ENCODE peak calls at places on chromosome 3, in nine cellular contexts. R, H, Z, G, S, P, K, I and B are unnamed samples.

GRCh38 chr3:12853803-12854202 is 12.4 kb upstream of the RPL32 start:
- DNase-seq in S (no peak), K (no peak), I (no peak), H (no peak), R (no peak), G (no peak), P (no peak), Z (no peak), B (no peak)

GRCh38 chr3:23999012-23999641 is 54.0 kb downstream of the NR1D2 start:
- DNase-seq in I (peak), H (no peak), S (peak), K (peak), P (peak), R (peak), Z (peak), G (peak), B (no peak)

GRCh38 chr3:186967686-186968085 is 37.4 kb downstream of the ST6GAL1 start:
- DNase-seq in I (no peak), R (no peak), K (no peak), P (no peak), G (no peak), S (no peak), Z (no peak), H (no peak), B (no peak)

GRCh38 chr3:56783644-56784451 is 17.9 kb downstream of the ARHGEF3 start:
- DNase-seq in G (peak), H (peak), I (no peak), P (peak), S (peak), K (peak), Z (peak), R (peak), B (no peak)

GRCh38 chr3:40230382-40230781 is 79.1 kb upstream of the EIF1B start:
- DNase-seq in S (no peak), P (no peak), H (no peak), I (no peak), Z (no peak), K (no peak), R (no peak), G (peak), B (peak)

GRCh38 chr3:111819912-111820311 is 39.2 kb upstream of the PHLDB2 start:
- DNase-seq in R (no peak), I (no peak), G (no peak), P (no peak), K (no peak), Z (no peak), S (no peak), H (no peak), B (no peak)

GRCh38 chr3:8492744-8493511 is 8.7 kb upstream of the LMCD1 start:
- DNase-seq in G (no peak), P (no peak), K (no peak), Z (no peak), I (no peak), S (no peak), R (no peak), H (no peak), B (no peak)

GRCh38 chr3:3792391-3792790 is 6.8 kb upstream of the LRRN1 start:
- DNase-seq in R (no peak), K (no peak), I (no peak), H (no peak), S (no peak), P (no peak), Z (no peak), G (no peak), B (no peak)

GRCh38 chr3:79139395-79140060 is 628.3 kb downstream of the ROBO1 start:
- DNase-seq in S (no peak), R (no peak), K (no peak), P (no peak), Z (no peak), I (no peak), G (no peak), H (no peak), B (no peak)

GRCh38 chr3:193560870-193561269 is 6.2 kb upstream of the ATP13A4 start:
- DNase-seq in Z (no peak), K (no peak), P (no peak), H (no peak), G (no peak), S (peak), R (peak), I (no peak), B (no peak)

GRCh38 chr3:28575100-28575747 is 226.6 kb upstream of the AZI2 start:
- DNase-seq in H (peak), P (no peak), Z (no peak), S (peak), I (peak), G (no peak), K (no peak), R (peak), B (no peak)

GRCh38 chr3:132038198-132038825 is 3.5 kb upstream of the CPNE4 start:
- DNase-seq in R (no peak), Z (no peak), G (no peak), K (no peak), I (no peak), H (no peak), P (no peak), S (no peak), B (no peak)

GRCh38 chr3:143973352-143974021 is 1.9 kb downstream of the DIPK2A start:
- DNase-seq in S (no peak), P (no peak), K (peak), G (peak), H (no peak), Z (peak), I (no peak), R (peak), B (no peak)

GRCh38 chr3:131353946-131354345 is 27.6 kb upstream of the NUDT16 start:
- DNase-seq in K (no peak), S (no peak), G (no peak), I (no peak), P (no peak), R (no peak), Z (no peak), H (no peak), B (no peak)

GRCh38 chr3:126550488-126551051 is 8.2 kb downstream of the C3orf22 start:
- DNase-seq in Z (no peak), R (no peak), G (peak), K (no peak), P (peak), H (peak), S (peak), I (peak), B (peak)

GRCh38 chr3:66485291-66485968 is 15.4 kb downstream of the LRIG1 start:
- DNase-seq in K (no peak), G (no peak), S (no peak), P (no peak), I (no peak), Z (peak), R (no peak), H (no peak), B (no peak)

GRCh38 chr3:141933421-141934300 is 57.2 kb downstream of the ATP1B3 start:
- DNase-seq in Z (no peak), P (no peak), K (no peak), G (no peak), H (no peak), S (no peak), R (no peak), I (no peak), B (no peak)

GRCh38 chr3:146065573-146066006 is 95.4 kb downstream of the PLOD2 start:
- DNase-seq in S (no peak), H (no peak), G (no peak), I (no peak), Z (peak), P (no peak), K (peak), R (no peak), B (no peak)

GRCh38 chr3:56303508-56303907 is 164.8 kb downstream of the ERC2 start:
- DNase-seq in P (no peak), Z (no peak), H (no peak), R (peak), S (no peak), K (no peak), G (no peak), I (no peak), B (no peak)

GRCh38 chr3:13018039-13018431 is 55.2 kb downstream of the IQSEC1 start:
- DNase-seq in G (peak), H (peak), R (no peak), K (no peak), P (peak), Z (no peak), S (no peak), I (no peak), B (no peak)

GRCh38 chr3:122996038-122996580 is 31.5 kb downstream of the SEMA5B start:
- DNase-seq in R (no peak), G (no peak), K (no peak), I (no peak), Z (no peak), H (no peak), S (no peak), P (no peak), B (no peak)

GRCh38 chr3:159605101-159605500 is 383.5 kb upstream of the IL12A start:
- DNase-seq in P (no peak), S (no peak), Z (no peak), R (no peak), I (no peak), H (no peak), G (no peak), K (no peak), B (no peak)

GRCh38 chr3:33732394-33732793 is 14.3 kb upstream of the CLASP2 start:
- DNase-seq in I (no peak), G (no peak), R (no peak), K (no peak), P (no peak), S (no peak), H (no peak), Z (no peak), B (no peak)

GRCh38 chr3:195714380-195715011 is 6.3 kb upstream of the MUC20 start:
- DNase-seq in H (no peak), R (no peak), P (no peak), K (no peak), G (no peak), Z (no peak), I (peak), S (no peak), B (no peak)

GRCh38 chr3:4834403-4834866 is 144.8 kb upstream of the BHLHE40 start:
- DNase-seq in Z (no peak), G (peak), I (no peak), K (no peak), H (peak), R (no peak), P (no peak), S (peak), B (no peak)

GRCh38 chr3:190155752-190156151 is 35.1 kb upstream of the P3H2 start:
- DNase-seq in H (no peak), S (peak), I (no peak), G (peak), K (no peak), Z (no peak), R (no peak), P (no peak), B (peak)

GRCh38 chr3:73558399-73559075 is 66.2 kb downstream of the PDZRN3 start:
- DNase-seq in G (no peak), R (no peak), I (no peak), K (peak), H (no peak), S (no peak), P (no peak), Z (no peak), B (no peak)

GRCh38 chr3:41881233-41881821 is 80.6 kb downstream of the ULK4 start:
- DNase-seq in G (no peak), R (no peak), Z (no peak), I (no peak), K (peak), P (no peak), H (no peak), S (no peak), B (no peak)

GRCh38 chr3:41880387-41880786 is 81.5 kb downstream of the ULK4 start:
- DNase-seq in K (no peak), H (no peak), G (no peak), Z (no peak), S (no peak), I (no peak), P (no peak), R (no peak), B (no peak)
- H3K27ac ChIP-seq in K (no peak), H (no peak), G (no peak), Z (no peak), S (no peak), I (no peak), P (no peak), R (no peak), B (no peak)

DNA sequence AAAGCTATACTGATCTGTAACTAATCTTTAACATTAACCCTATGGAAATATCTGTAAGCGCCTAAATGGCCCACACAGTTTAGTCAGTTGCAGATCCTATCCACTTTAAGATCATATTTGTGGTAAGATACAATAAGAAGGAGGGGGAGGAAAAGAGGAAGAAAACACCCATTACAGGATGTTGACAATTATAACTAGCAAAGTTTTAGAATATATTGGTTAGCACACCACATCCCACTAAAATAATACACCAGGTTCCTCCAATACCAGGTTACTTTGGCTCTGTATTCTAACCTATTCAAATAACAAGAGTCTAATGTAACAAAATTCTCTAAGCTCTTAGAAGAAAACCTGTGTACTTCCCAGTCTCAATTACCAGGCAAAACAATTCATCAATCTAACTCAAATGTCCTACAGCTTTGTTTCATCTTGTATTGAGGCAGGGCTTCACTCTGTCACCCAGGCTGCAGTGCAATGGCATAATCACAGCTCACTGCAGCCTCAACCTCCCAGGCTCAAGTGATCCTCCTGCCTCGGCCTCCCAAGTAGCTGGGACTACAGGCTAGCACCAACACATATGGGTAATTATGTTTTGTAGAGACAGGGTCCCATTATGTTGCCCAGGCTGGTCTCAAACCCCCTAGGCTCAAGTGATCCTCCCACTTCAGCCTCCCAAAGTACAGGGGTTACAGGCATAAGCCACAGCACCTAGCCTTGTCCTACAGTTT is 4.2 kb downstream of the SLC4A7 start:
- DNase-seq in G (no peak), K (no peak), H (no peak), P (no peak), R (no peak), I (no peak), Z (no peak), S (no peak), B (no peak)
- H3K4me3 ChIP-seq in G (no peak), K (no peak), H (no peak), P (no peak), R (no peak), I (no peak), Z (no peak), S (no peak), B (no peak)

GRCh38 chr3:100334340-100335136 is at the start of gene NIT2:
- DNase-seq in G (peak), I (peak), Z (peak), K (peak), P (peak), H (peak), S (peak), R (peak), B (no peak)
- TF ChIP-seq POLR2A in G (no peak), I (peak), Z (peak), K (no peak), P (no peak), H (no peak), S (no peak), R (no peak), B (no peak)

GRCh38 chr3:101037613-101038012 is 44.4 kb upstream of the ABI3BP start:
- DNase-seq in S (no peak), I (no peak), K (no peak), R (no peak), Z (no peak), P (no peak), G (no peak), H (no peak), B (no peak)

GRCh38 chr3:101038880-101039279 is 45.7 kb upstream of the ABI3BP start:
- DNase-seq in P (no peak), I (no peak), K (no peak), Z (no peak), H (no peak), G (no peak), R (no peak), S (no peak), B (no peak)

GRCh38 chr3:101036676-101037075 is 43.5 kb upstream of the ABI3BP start:
- DNase-seq in I (no peak), S (no peak), G (no peak), Z (no peak), H (no peak), K (no peak), R (no peak), P (no peak), B (no peak)

GRCh38 chr3:101038393-101038792 is 45.2 kb upstream of the ABI3BP start:
- DNase-seq in Z (no peak), K (no peak), S (no peak), P (no peak), I (no peak), R (no peak), H (no peak), G (no peak), B (no peak)

DNA sequence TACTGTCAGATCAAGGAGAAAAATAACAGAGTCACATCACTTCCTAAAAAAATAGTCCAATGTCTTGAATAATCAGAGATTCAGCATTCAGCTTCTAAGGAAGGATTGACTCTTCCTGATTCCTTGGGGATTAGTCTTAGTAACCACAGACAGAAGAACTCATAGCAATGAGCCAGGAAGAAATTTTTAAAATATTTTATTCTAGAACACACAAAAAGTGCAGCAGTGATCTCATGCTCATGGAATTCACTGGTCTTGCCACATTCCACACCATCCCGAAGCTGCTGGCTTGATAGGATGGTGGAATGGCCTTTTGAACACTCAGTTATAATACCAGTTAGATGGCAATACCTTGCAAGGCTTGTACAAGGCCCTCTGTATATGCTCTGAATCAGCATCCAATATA is 43.0 kb upstream of the ABI3BP start:
- DNase-seq in S (no peak), Z (no peak), I (no peak), K (peak), P (no peak), G (no peak), H (no peak), R (no peak), B (no peak)
- H3K27ac ChIP-seq in S (no peak), Z (no peak), I (no peak), K (peak), P (peak), G (no peak), H (no peak), R (no peak), B (no peak)

GRCh38 chr3:50242371-50242770 is 6.4 kb downstream of the GNAI2 start:
- DNase-seq in I (no peak), G (no peak), R (no peak), P (no peak), H (no peak), Z (no peak), S (no peak), K (peak), B (no peak)

GRCh38 chr3:50243552-50243895 is 7.5 kb downstream of the GNAI2 start:
- DNase-seq in I (no peak), S (no peak), R (no peak), P (no peak), H (no peak), G (no peak), Z (no peak), K (no peak), B (no peak)

GRCh38 chr3:50245251-50245745 is 9.3 kb downstream of the GNAI2 start:
- DNase-seq in Z (no peak), G (no peak), K (no peak), P (no peak), I (no peak), S (no peak), R (no peak), H (peak), B (no peak)

GRCh38 chr3:50241163-50241562 is 5.2 kb downstream of the GNAI2 start:
- DNase-seq in K (no peak), S (no peak), I (no peak), P (no peak), Z (no peak), H (no peak), R (no peak), G (no peak), B (no peak)

DNA sequence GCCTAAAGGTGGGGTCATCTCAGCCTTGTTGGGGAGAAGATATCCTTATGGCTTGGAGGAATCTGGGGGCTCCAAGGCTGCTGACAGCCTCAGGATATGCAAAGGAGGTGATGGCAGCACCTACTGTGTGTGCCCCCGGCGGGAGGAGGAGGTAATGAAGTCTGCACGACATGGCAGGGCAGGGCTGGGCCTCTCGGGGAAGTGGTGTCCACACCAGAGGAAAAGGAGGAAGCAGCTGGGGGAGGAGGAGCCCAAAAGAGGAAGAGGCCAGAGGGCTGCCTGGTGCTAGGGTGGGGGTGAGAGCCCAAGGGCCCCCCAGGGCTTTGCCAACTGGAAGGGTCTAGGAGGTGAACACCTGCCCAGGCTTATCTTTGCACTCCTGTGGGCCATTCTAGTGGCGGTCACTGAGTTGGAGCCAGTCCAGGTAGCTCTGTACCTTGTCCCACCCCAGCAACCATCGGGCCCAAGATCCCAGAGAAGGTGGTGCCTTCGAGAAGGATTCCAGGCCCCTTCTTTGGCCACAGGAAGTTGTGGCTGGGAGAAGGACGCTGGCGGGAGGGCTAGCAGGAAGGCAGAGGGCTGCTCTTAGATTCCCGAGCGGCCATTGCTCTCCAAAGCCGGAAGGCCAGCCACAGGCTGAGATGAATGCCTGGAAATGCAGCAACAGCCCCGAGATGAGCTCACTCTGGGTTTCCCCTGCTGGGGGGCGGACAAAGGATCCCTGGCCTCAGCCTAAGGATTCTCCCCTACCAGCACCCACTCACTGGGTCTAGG is 7.0 kb downstream of the GNAI2 start:
- DNase-seq in I (peak), P (no peak), Z (no peak), K (peak), G (peak), R (peak), H (peak), S (peak), B (no peak)
- H3K4me3 ChIP-seq in I (no peak), P (peak), Z (no peak), K (no peak), G (no peak), R (peak), H (peak), S (no peak), B (peak)

GRCh38 chr3:191962324-191962723 is 501.4 kb downstream of the PYDC2 start:
- DNase-seq in S (no peak), K (no peak), I (no peak), Z (no peak), H (no peak), R (no peak), G (no peak), P (no peak), B (no peak)
- TF ChIP-seq POLR2A in S (no peak), K (no peak), I (no peak), Z (no peak), H (no peak), R (no peak), G (no peak), P (no peak), B (no peak)

DNA sequence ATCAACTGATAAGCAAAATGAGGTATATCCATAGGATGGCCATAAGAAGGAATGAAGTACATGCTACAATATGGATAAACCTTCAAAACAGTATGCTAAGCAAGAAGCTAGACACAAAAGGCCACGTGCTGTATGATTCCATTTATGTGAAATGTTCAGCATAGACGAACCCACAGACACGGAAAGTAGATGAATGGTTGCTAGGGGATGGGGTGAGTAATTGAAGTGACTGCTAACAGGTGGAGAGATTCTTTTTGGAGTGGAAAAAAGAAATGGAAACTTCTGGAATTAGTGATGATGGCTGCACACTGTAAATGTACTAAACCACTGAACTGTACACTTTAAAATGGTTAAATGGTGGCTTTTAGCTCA is 630 bp upstream of the EFCAB12 start:
- DNase-seq in K (no peak), I (no peak), R (no peak), H (no peak), G (no peak), Z (no peak), P (no peak), S (no peak), B (no peak)
- H3K27ac ChIP-seq in K (peak), I (peak), R (peak), H (peak), G (peak), Z (no peak), P (no peak), S (peak), B (peak)